ENCODE peak calls at places on chromosome 6, in ten cellular contexts. T is dermis blood vessel endothelial cell; Y is CD4-positive, alpha-beta T cell; J is CD8-positive, alpha-beta memory T cell; H is right cardiac atrium; W is B cell; B is stimulated activated CD8-positive, alpha-beta memory T cell treated with anti-CD3 and anti-CD28 coated beads, Interleukin-15, amount 100 ng/mL, for 24 hours; X is renal cortical epithelial cell; S is omental fat pad; N is tibial artery. C is an unnamed sample.

GRCh38 chr6:166595061-166595780 is 8.7 kb upstream of the RAMACL start:
- DNase-seq in T (no peak), Y (no peak), J (no peak), H (no peak), W (no peak), B (no peak), X (peak; percentile 86), S (no peak), N (no peak), C (no peak)

GRCh38 chr6:135600931-135601330 is 103.4 kb upstream of the AHI1 start:
- DNase-seq in T (no peak), Y (no peak), J (no peak), H (no peak), W (no peak), B (no peak), X (no peak), S (no peak), N (no peak), C (no peak)

GRCh38 chr6:7730411-7730810 is 4.5 kb downstream of the BMP6 start:
- DNase-seq in T (no peak), Y (no peak), J (no peak), H (no peak), W (no peak), B (no peak), X (no peak), S (no peak), N (no peak), C (no peak)

GRCh38 chr6:99185525-99185924 is 163.9 kb downstream of the FAXC start:
- DNase-seq in T (no peak), Y (no peak), J (no peak), H (no peak), W (no peak), B (no peak), X (no peak), S (no peak), N (no peak), C (no peak)

GRCh38 chr6:158086054-158086705 is 81.9 kb downstream of the SERAC1 start:
- DNase-seq in T (no peak), Y (no peak), J (no peak), H (no peak), W (no peak), B (no peak), X (peak; percentile 99), S (no peak), N (no peak), C (no peak)

GRCh38 chr6:84007871-84008270 is 25.7 kb upstream of the MRAP2 start:
- DNase-seq in T (no peak), Y (no peak), J (no peak), H (no peak), W (no peak), B (no peak), X (no peak), S (no peak), N (no peak), C (no peak)

GRCh38 chr6:39998126-39998525 is 63.9 kb upstream of the MOCS1 start:
- DNase-seq in T (no peak), Y (no peak), J (no peak), H (no peak), W (no peak), B (no peak), X (no peak), S (no peak), N (no peak), C (no peak)

GRCh38 chr6:22320750-22321149 is 23.9 kb upstream of the PRL start:
- DNase-seq in T (peak; percentile 38), Y (no peak), J (no peak), H (no peak), W (no peak), B (no peak), X (peak; percentile 98), S (no peak), N (no peak), C (no peak)

GRCh38 chr6:161195418-161195817 is 78.4 kb downstream of the AGPAT4 start:
- DNase-seq in T (no peak), Y (no peak), J (no peak), H (no peak), W (no peak), B (no peak), X (peak; percentile 61), S (no peak), N (no peak), C (no peak)

GRCh38 chr6:19356692-19357091 is 480.5 kb upstream of the ID4 start:
- DNase-seq in T (no peak), Y (no peak), J (no peak), H (no peak), W (no peak), B (no peak), X (peak; percentile 64), S (no peak), N (no peak), C (no peak)

GRCh38 chr6:5214570-5215052 is 46.1 kb downstream of the LYRM4 start:
- DNase-seq in T (peak; percentile 73), Y (no peak), J (no peak), H (peak; percentile 35), W (no peak), B (no peak), X (peak; percentile 25), S (no peak), N (no peak), C (peak; percentile 60)

C was measured in pons.